ENCODE peak calls at places on chromosomes 16 and 17, in eight cellular contexts. Z is AML-193; H is stimulated activated CD8-positive, alpha-beta memory T cell treated with anti-CD3 and anti-CD28 coated beads, Interleukin-2, amount 100 ng/mL, for 1 hour; V is HFFc6; L is hepatic stellate cell; N is GM23338; K is hippocampal formation; A is left cardiac atrium. M is an unnamed sample.

GRCh38 chr16:88685156-88686061 is 898 bp downstream of the SNAI3 start:
- DNase-seq in Z (peak), K (no peak), H (peak), N (peak), A (no peak), L (peak), V (peak), M (peak)

GRCh38 chr16:78596996-78597422 is 497.6 kb downstream of the WWOX start:
- DNase-seq in V (no peak), A (no peak), L (no peak), Z (no peak), K (no peak), H (no peak), N (no peak), M (no peak)

GRCh38 chr17:73952498-73953205 is 250.8 kb upstream of the RPL38 start:
- DNase-seq in H (no peak), Z (no peak), N (peak), K (peak), V (no peak), A (peak), L (no peak), M (no peak)

GRCh38 chr17:71361691-71362450 is 758.9 kb upstream of the SOX9 start:
- DNase-seq in K (no peak), V (no peak), L (peak), A (no peak), N (no peak), H (no peak), Z (no peak), M (no peak)

GRCh38 chr16:87227651-87228015 is 89.6 kb downstream of the C16orf95 start:
- DNase-seq in Z (no peak), L (no peak), V (no peak), K (peak), A (peak), N (peak), H (no peak), M (no peak)

GRCh38 chr17:42130310-42130936 is 7.8 kb downstream of the HSPB9 start:
- DNase-seq in Z (no peak), N (peak), A (no peak), L (no peak), H (no peak), V (no peak), K (no peak), M (no peak)

GRCh38 chr16:81939164-81940067 is 71.9 kb downstream of the SDR42E1 start:
- DNase-seq in N (peak), Z (no peak), K (no peak), H (no peak), L (no peak), A (no peak), V (no peak), M (no peak)

GRCh38 chr16:79042141-79042540 is 558.4 kb downstream of the MAF start:
- DNase-seq in N (no peak), Z (no peak), V (no peak), K (no peak), L (no peak), H (no peak), A (no peak), M (no peak)

GRCh38 chr16:85390511-85391174 is 222.5 kb upstream of the GSE1 start:
- DNase-seq in Z (no peak), K (no peak), V (peak), L (peak), H (no peak), N (no peak), A (peak), M (peak)

GRCh38 chr17:76474894-76475293 is 7.5 kb downstream of the AANAT start:
- DNase-seq in N (no peak), H (no peak), Z (no peak), A (no peak), L (no peak), K (no peak), V (no peak), M (no peak)

GRCh38 chr17:82582208-82582607 is 62.7 kb downstream of the FOXK2 start:
- DNase-seq in L (no peak), V (no peak), N (no peak), A (no peak), Z (no peak), H (no peak), K (no peak), M (no peak)

GRCh38 chr16:67394271-67395104 is 1.2 kb upstream of the TPPP3 start:
- DNase-seq in A (no peak), Z (no peak), L (no peak), H (no peak), N (peak), V (no peak), K (no peak), M (no peak)

GRCh38 chr17:62781356-62781755 is 26.8 kb downstream of the MARCHF10 start:
- DNase-seq in H (no peak), Z (peak), V (no peak), A (no peak), K (no peak), L (no peak), N (no peak), M (no peak)

GRCh38 chr17:37359682-37360188 is 16.1 kb upstream of the C17orf78 start:
- DNase-seq in V (no peak), K (no peak), A (no peak), H (no peak), N (no peak), L (no peak), Z (no peak), M (no peak)

GRCh38 chr17:15289285-15290185 is 24.4 kb upstream of the PMP22 start:
- DNase-seq in V (peak), N (no peak), H (no peak), K (no peak), Z (no peak), L (no peak), A (no peak), M (peak)

GRCh38 chr17:43958953-43959352 is 5.2 kb upstream of the PYY start:
- DNase-seq in H (no peak), N (no peak), Z (no peak), K (no peak), L (no peak), A (no peak), V (peak), M (no peak)

GRCh38 chr17:82242977-82243647 is 14.3 kb downstream of the SLC16A3 start:
- DNase-seq in A (peak), V (peak), H (no peak), K (peak), Z (no peak), N (no peak), L (peak), M (no peak)

GRCh38 chr17:50831430-50832064 is 3.8 kb upstream of the WFIKKN2 start:
- DNase-seq in V (no peak), N (peak), A (no peak), L (no peak), K (no peak), H (no peak), Z (no peak), M (no peak)

GRCh38 chr16:85459529-85460251 is 153.4 kb upstream of the GSE1 start:
- DNase-seq in H (no peak), V (no peak), K (no peak), A (peak), L (no peak), N (no peak), Z (no peak), M (no peak)

GRCh38 chr17:82734987-82735866 is at the start of gene FN3K:
- DNase-seq in N (peak), H (no peak), L (peak), K (peak), V (no peak), Z (no peak), A (peak), M (peak)

GRCh38 chr17:35931794-35932419 is 1.3 kb upstream of the RDM1 start:
- DNase-seq in V (no peak), N (no peak), H (no peak), K (no peak), L (peak), A (peak), Z (no peak), M (no peak)

GRCh38 chr17:65966311-65966710 is 225.6 kb downstream of the CEP112 start:
- DNase-seq in Z (no peak), V (no peak), H (no peak), N (no peak), K (no peak), A (no peak), L (no peak), M (no peak)

GRCh38 chr16:88383401-88384221 is 852 bp downstream of the ZNF469 start:
- DNase-seq in L (peak), K (no peak), V (peak), H (no peak), N (peak), A (no peak), Z (no peak), M (peak)

GRCh38 chr16:1825864-1826690 is 548 bp downstream of the HAGH start:
- DNase-seq in H (peak), K (no peak), N (peak), A (peak), Z (peak), L (peak), V (peak), M (no peak)

GRCh38 chr16:86039606-86040005 is 140.6 kb downstream of the IRF8 start:
- DNase-seq in V (no peak), A (peak), N (no peak), H (no peak), L (no peak), Z (no peak), K (no peak), M (no peak)

GRCh38 chr16:86428729-86429472 is 81.4 kb upstream of the FOXF1 start:
- DNase-seq in A (no peak), V (no peak), Z (no peak), H (no peak), L (no peak), K (no peak), N (no peak), M (no peak)

GRCh38 chr16:56675685-56676210 is 6.1 kb downstream of the MT1H start:
- DNase-seq in H (no peak), A (no peak), L (no peak), K (no peak), Z (no peak), N (peak), V (no peak), M (no peak)

GRCh38 chr17:20992416-20992815 is 50.4 kb downstream of the USP22 start:
- DNase-seq in H (no peak), A (no peak), N (no peak), K (no peak), V (no peak), Z (no peak), L (no peak), M (no peak)

GRCh38 chr17:68821860-68822693 is 133.1 kb downstream of the ABCA8 start:
- DNase-seq in N (no peak), V (peak), L (peak), K (no peak), Z (no peak), H (no peak), A (no peak), M (peak)

M was measured in PC-9.